ENCODE peak calls at places on chromosome X, in ten cellular contexts. O, J, F, I, K, N, B, C, P and A are unnamed samples.

GRCh38 chrX:120725874-120726273 is 96.0 kb upstream of the C1GALT1C1 start:
- DNase-seq in O (no peak), B (no peak), I (no peak), N (no peak), J (no peak), F (no peak), K (no peak), P (no peak), C (no peak), A (no peak)

GRCh38 chrX:68146054-68146453 is 287.2 kb downstream of the OPHN1 start:
- DNase-seq in J (peak), F (no peak), P (peak), N (peak), K (peak), I (no peak), B (no peak), C (peak), O (no peak), A (peak)

GRCh38 chrX:113305496-113305895 is 464.9 kb upstream of the AMOT start:
- DNase-seq in I (no peak), B (no peak), N (no peak), J (peak), F (no peak), C (no peak), P (peak), K (peak), O (no peak), A (peak)

GRCh38 chrX:70434352-70434866 is 10.2 kb upstream of the DLG3 start:
- DNase-seq in O (peak), P (peak), F (peak), K (peak), B (peak), J (peak), I (no peak), C (peak), N (peak), A (peak)

GRCh38 chrX:64977051-64977450 is 801 bp upstream of the ZC4H2 start:
- DNase-seq in K (no peak), O (no peak), F (no peak), B (no peak), C (no peak), N (no peak), I (no peak), P (no peak), J (no peak), A (no peak)

GRCh38 chrX:111181883-111182400 is 86.0 kb downstream of the PAK3 start:
- DNase-seq in F (no peak), K (no peak), J (no peak), B (no peak), O (no peak), N (peak), P (no peak), I (no peak), C (no peak), A (no peak)

GRCh38 chrX:22314211-22314610 is 41.5 kb downstream of the CBLL2 start:
- DNase-seq in P (peak), C (no peak), B (no peak), N (no peak), J (no peak), K (peak), I (no peak), O (no peak), F (no peak), A (no peak)

GRCh38 chrX:119870626-119871131 is 854 bp downstream of the RNF113A start:
- DNase-seq in I (no peak), K (peak), F (no peak), N (peak), O (peak), P (no peak), B (peak), J (peak), C (no peak), A (no peak)

GRCh38 chrX:116290359-116290758 is 119.8 kb downstream of the AGTR2 start:
- DNase-seq in N (no peak), F (no peak), O (no peak), K (peak), I (no peak), C (no peak), P (no peak), B (no peak), J (no peak), A (no peak)

GRCh38 chrX:67546496-67547423 is 2.9 kb downstream of the AR start:
- DNase-seq in N (peak), P (no peak), F (peak), J (no peak), C (no peak), B (no peak), I (no peak), K (no peak), O (peak), A (no peak)

GRCh38 chrX:139559383-139560042 is 29.0 kb downstream of the F9 start:
- DNase-seq in K (peak), I (peak), O (peak), F (no peak), C (peak), N (peak), B (peak), P (peak), J (peak), A (peak)

GRCh38 chrX:136162827-136163427 is 15.6 kb downstream of the FHL1 start:
- DNase-seq in I (no peak), O (peak), F (peak), N (peak), C (peak), B (peak), P (peak), K (peak), J (peak), A (peak)

GRCh38 chrX:123489011-123489410 is 243.8 kb downstream of the THOC2 start:
- DNase-seq in C (no peak), K (peak), N (no peak), I (no peak), J (peak), B (no peak), O (no peak), F (no peak), P (peak), A (no peak)

GRCh38 chrX:140480765-140481164 is 24.1 kb downstream of the SOX3 start:
- DNase-seq in N (no peak), I (no peak), F (no peak), O (no peak), C (no peak), P (no peak), B (no peak), K (no peak), J (no peak), A (no peak)

GRCh38 chrX:650801-651200 is 20.2 kb downstream of the SHOX start:
- DNase-seq in O (no peak), B (no peak), N (no peak), J (no peak), C (no peak), F (no peak), K (no peak), P (no peak), I (no peak), A (no peak)

GRCh38 chrX:37678574-37678973 is 7.0 kb upstream of the XK start:
- DNase-seq in O (no peak), N (no peak), I (no peak), K (no peak), F (no peak), B (no peak), C (no peak), J (no peak), P (no peak), A (no peak)

GRCh38 chrX:20711366-20711765 is 444.7 kb upstream of the RPS6KA3 start:
- DNase-seq in N (no peak), P (no peak), K (no peak), O (no peak), J (no peak), B (no peak), I (no peak), F (no peak), C (no peak), A (no peak)

GRCh38 chrX:475926-476723 is 89.4 kb upstream of the PPP2R3B start:
- DNase-seq in C (no peak), P (no peak), N (no peak), B (no peak), F (no peak), O (peak), K (no peak), J (no peak), I (no peak), A (peak)

GRCh38 chrX:154012336-154012991 is 7.2 kb downstream of the IRAK1 start:
- DNase-seq in I (no peak), N (no peak), B (no peak), K (no peak), C (no peak), O (no peak), F (peak), P (peak), J (no peak), A (no peak)

GRCh38 chrX:27336466-27337091 is 126.6 kb downstream of the PPP4R3C start:
- DNase-seq in N (peak), I (no peak), P (peak), C (peak), B (peak), K (peak), O (peak), J (peak), F (no peak), A (peak)

GRCh38 chrX:110851780-110852179 is 56.2 kb upstream of the CHRDL1 start:
- DNase-seq in O (peak), J (peak), C (peak), N (no peak), B (peak), K (peak), F (peak), I (no peak), P (no peak), A (peak)

GRCh38 chrX:46849933-46850332 is 13.1 kb downstream of the RP2 start:
- DNase-seq in B (no peak), P (no peak), O (no peak), I (no peak), J (no peak), N (no peak), K (peak), C (no peak), F (no peak), A (peak)

GRCh38 chrX:17247144-17247543 is 127.9 kb upstream of the NHS start:
- DNase-seq in J (no peak), O (no peak), I (no peak), B (no peak), N (no peak), K (no peak), F (no peak), C (no peak), P (no peak), A (peak)

GRCh38 chrX:133570549-133570948 is 155.3 kb upstream of the GPC4 start:
- DNase-seq in C (no peak), N (no peak), O (no peak), I (no peak), B (no peak), K (peak), J (no peak), F (no peak), P (no peak), A (no peak)

GRCh38 chrX:110086916-110087484 is 84.1 kb downstream of the TMEM164 start:
- DNase-seq in C (peak), K (peak), O (no peak), B (no peak), I (no peak), P (peak), J (peak), N (peak), F (no peak), A (peak)

GRCh38 chrX:119503484-119503861 is 35.2 kb downstream of the SLC25A5 start:
- DNase-seq in F (no peak), N (no peak), O (peak), B (peak), K (peak), C (peak), J (peak), I (no peak), P (peak), A (peak)

GRCh38 chrX:41779058-41779564 is 55.1 kb downstream of the GPR82 start:
- DNase-seq in I (no peak), N (no peak), K (peak), P (peak), B (no peak), J (peak), F (no peak), O (no peak), C (peak), A (peak)

GRCh38 chrX:119507206-119507605 is 39.0 kb downstream of the SLC25A5 start:
- DNase-seq in J (no peak), N (no peak), I (no peak), F (no peak), P (no peak), O (no peak), C (no peak), K (no peak), B (no peak), A (no peak)

GRCh38 chrX:136768469-136769084 is 12.2 kb downstream of the ARHGEF6 start:
- DNase-seq in J (peak), C (no peak), K (peak), B (peak), I (no peak), F (peak), P (peak), O (peak), N (no peak), A (peak)

GRCh38 chrX:38175140-38175539 is 45.5 kb downstream of the SRPX start:
- DNase-seq in J (peak), F (no peak), K (peak), B (peak), P (no peak), O (peak), N (peak), I (peak), C (peak), A (peak)

GRCh38 chrX:23756165-23756564 is 13.1 kb upstream of the ACOT9 start:
- DNase-seq in K (peak), F (peak), C (peak), J (peak), P (peak), B (peak), I (peak), N (peak), O (peak), A (peak)

GRCh38 chrX:20320461-20321159 is 53.9 kb upstream of the RPS6KA3 start:
- DNase-seq in I (peak), C (no peak), O (no peak), B (peak), J (no peak), F (no peak), P (no peak), K (no peak), N (no peak), A (no peak)

GRCh38 chrX:11386001-11386523 is 92.8 kb downstream of the AMELX start:
- DNase-seq in N (no peak), J (peak), F (peak), P (peak), K (peak), O (no peak), I (no peak), B (no peak), C (no peak), A (peak)

GRCh38 chrX:11382935-11383334 is 89.7 kb downstream of the AMELX start:
- DNase-seq in P (no peak), B (no peak), F (no peak), K (peak), N (no peak), I (no peak), J (peak), C (no peak), O (no peak), A (no peak)

GRCh38 chrX:11376163-11376562 is 83.0 kb downstream of the AMELX start:
- DNase-seq in F (no peak), K (no peak), P (no peak), J (no peak), N (no peak), O (no peak), I (no peak), C (no peak), B (no peak), A (no peak)

GRCh38 chrX:11380187-11380586 is 87.0 kb downstream of the AMELX start:
- DNase-seq in N (no peak), K (peak), I (no peak), P (peak), B (no peak), J (peak), O (no peak), C (no peak), F (no peak), A (peak)

DNA sequence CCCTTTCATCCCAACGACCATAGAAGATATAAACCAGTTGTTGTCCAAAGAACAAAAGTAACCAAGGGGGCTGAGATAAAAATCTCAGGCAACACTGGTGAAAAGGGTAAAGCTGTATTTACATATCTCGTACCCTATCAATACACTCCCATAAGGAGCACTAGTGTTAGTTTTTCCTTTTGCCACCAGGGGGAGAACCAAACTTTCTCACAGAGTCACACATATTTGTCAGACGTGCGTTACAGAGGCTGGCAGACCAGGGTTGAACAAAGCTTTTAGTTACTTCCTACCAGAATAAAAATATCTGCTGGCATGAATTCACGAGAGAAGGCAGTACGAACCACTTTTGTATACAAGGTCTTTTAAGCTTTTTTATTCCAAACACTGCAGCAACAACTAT is 88.3 kb downstream of the AMELX start:
- DNase-seq in F (no peak), K (peak), I (peak), P (peak), J (peak), O (peak), C (peak), B (peak), N (peak), A (peak)
- TF ChIP-seq CTCF in F (peak), K (peak), I (peak), P (peak), J (peak), O (peak), C (peak), B (peak), N (peak), A (peak)

GRCh38 chrX:40571600-40571999 is 9.2 kb upstream of the ATP6AP2 start:
- DNase-seq in K (no peak), N (no peak), I (no peak), J (no peak), O (no peak), F (no peak), B (no peak), P (no peak), C (no peak), A (no peak)

GRCh38 chrX:40573763-40574162 is 7.0 kb upstream of the ATP6AP2 start:
- DNase-seq in N (no peak), F (no peak), C (no peak), K (peak), B (no peak), P (peak), J (peak), I (no peak), O (peak), A (peak)

GRCh38 chrX:40576291-40576690 is 4.5 kb upstream of the ATP6AP2 start:
- DNase-seq in C (no peak), J (peak), P (no peak), F (no peak), K (no peak), B (no peak), I (no peak), O (no peak), N (no peak), A (no peak)

GRCh38 chrX:40570346-40571093 is 10.2 kb upstream of the ATP6AP2 start:
- DNase-seq in C (no peak), N (no peak), B (no peak), P (no peak), K (no peak), F (no peak), O (peak), I (peak), J (no peak), A (no peak)
- H3K4me3 ChIP-seq in C (no peak), N (no peak), B (no peak), P (no peak), K (no peak), F (no peak), O (no peak), I (no peak), J (no peak), A (no peak)

DNA sequence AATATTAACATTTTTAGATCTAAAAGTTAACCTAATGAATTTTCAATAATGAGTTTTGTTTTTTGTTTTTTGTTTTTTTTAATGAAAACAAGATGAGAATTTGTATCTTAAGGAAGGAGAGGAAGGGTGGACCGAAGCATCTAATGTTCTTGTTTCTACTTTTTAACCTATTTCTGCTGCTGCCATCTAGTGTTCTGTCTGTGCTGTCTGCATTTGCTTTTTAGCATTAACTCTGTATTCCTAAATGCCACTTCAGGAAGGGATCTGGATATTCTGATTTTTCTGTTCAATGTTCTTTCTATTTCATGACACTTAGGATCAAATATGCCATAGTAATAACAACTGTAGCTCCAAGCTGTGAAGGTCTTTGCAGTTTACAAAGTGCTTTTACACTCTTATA is 161.7 kb downstream of the BRWD3 start:
- DNase-seq in K (peak), B (no peak), J (peak), N (peak), O (no peak), I (no peak), P (peak), F (no peak), C (peak), A (peak)
- TF ChIP-seq CTCF in K (peak), B (no peak), J (peak), N (peak), O (peak), I (peak), P (peak), F (no peak), C (peak), A (peak)

GRCh38 chrX:103831803-103832544 is at the start of gene RAB9B:
- DNase-seq in N (peak), C (no peak), I (no peak), J (no peak), B (peak), P (no peak), K (no peak), F (peak), O (peak), A (peak)

GRCh38 chrX:103828529-103828928 is 3.5 kb downstream of the RAB9B start:
- DNase-seq in C (no peak), B (no peak), N (no peak), K (no peak), I (no peak), J (no peak), P (no peak), O (no peak), F (no peak), A (no peak)

GRCh38 chrX:103830848-103831247 is 1.2 kb downstream of the RAB9B start:
- DNase-seq in B (no peak), F (no peak), C (no peak), P (no peak), I (no peak), N (no peak), O (no peak), K (no peak), J (no peak), A (no peak)

GRCh38 chrX:103825881-103826280 is 6.2 kb downstream of the RAB9B start:
- DNase-seq in P (no peak), C (no peak), I (no peak), O (no peak), K (no peak), N (no peak), F (no peak), B (no peak), J (no peak), A (no peak)

DNA sequence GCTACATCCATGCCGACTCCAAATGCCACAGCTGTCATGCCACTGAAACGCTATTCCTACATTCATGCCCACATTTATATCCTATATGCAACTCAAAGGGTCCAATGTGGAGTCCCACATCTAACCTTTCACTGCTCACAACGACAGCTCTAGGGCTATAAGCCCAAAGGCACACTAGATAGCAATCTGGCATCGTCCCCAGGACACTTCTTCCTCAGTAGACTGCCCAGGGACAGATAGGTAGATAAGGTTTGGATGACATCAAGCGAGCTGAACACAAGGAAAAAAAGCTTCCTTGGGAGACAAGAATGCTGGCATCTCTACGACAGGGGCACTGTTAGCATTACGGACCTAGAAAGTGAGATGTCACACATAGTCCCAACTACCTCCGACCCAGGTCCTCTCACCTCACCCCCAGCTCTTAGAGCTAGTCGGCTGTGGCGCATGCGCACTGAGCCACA is 685 bp downstream of the RAB9B start:
- DNase-seq in J (no peak), C (peak), F (no peak), B (peak), P (peak), K (peak), I (no peak), N (peak), O (no peak), A (no peak)
- H3K4me3 ChIP-seq in J (peak), C (peak), F (peak), B (no peak), P (peak), K (peak), I (peak), N (peak), O (peak), A (peak)

GRCh38 chrX:96126182-96126581 is 558.5 kb upstream of the DIAPH2 start:
- DNase-seq in O (no peak), N (no peak), B (no peak), F (no peak), C (no peak), J (no peak), I (no peak), P (no peak), K (no peak), A (no peak)
- TF ChIP-seq CTCF in O (peak), N (peak), B (no peak), F (no peak), C (no peak), J (no peak), I (no peak), P (peak), K (peak), A (no peak)

GRCh38 chrX:151970661-151971060 is 3.8 kb downstream of the GABRE start:
- DNase-seq in J (peak), C (peak), I (no peak), B (peak), P (peak), F (peak), N (no peak), O (no peak), K (peak), A (peak)
- H3K4me3 ChIP-seq in J (peak), C (peak), I (no peak), B (no peak), P (peak), F (no peak), N (no peak), O (no peak), K (no peak), A (no peak)

GRCh38 chrX:44904542-44905115 is 31.6 kb downstream of the KDM6A start:
- DNase-seq in K (no peak), J (no peak), C (no peak), I (no peak), P (no peak), B (no peak), O (no peak), N (peak), F (no peak), A (no peak)
- TF ChIP-seq CTCF in K (peak), J (peak), C (no peak), I (peak), P (peak), B (no peak), O (peak), N (peak), F (no peak), A (peak)

GRCh38 chrX:107741318-107741813 is 34.2 kb downstream of the TSC22D3 start:
- DNase-seq in K (no peak), J (no peak), N (no peak), C (no peak), O (no peak), B (no peak), F (no peak), P (no peak), I (no peak), A (no peak)
- H3K4me3 ChIP-seq in K (no peak), J (no peak), N (peak), C (no peak), O (no peak), B (no peak), F (peak), P (no peak), I (peak), A (no peak)